ENCODE peak calls at places on chromosomes 4 and X, in nine cellular contexts. C is IMR-90, S is iris pigment epithelial cell, L is fibroblast of the conjunctiva, D is NCI-H1105 treated with DMSO at 0.1 percent for 48 hours, Q is GDM1, J is EH, P is trophoblast cell, U is right atrium auricular region. N is an unnamed sample.

GRCh38 chrX:10450229-10450958 is 170.0 kb downstream of the MID1 start:
- DNase-seq in Q (no peak), P (peak; percentile 67), S (peak; percentile 85), U (no peak), D (no peak), C (peak; percentile 82), L (peak; percentile 72), J (peak; percentile 91), N (no peak)

GRCh38 chrX:49271341-49271740 is 1.7 kb downstream of the PPP1R3F start:
- DNase-seq in J (no peak), U (no peak), L (no peak), S (no peak), Q (no peak), C (no peak), D (no peak), P (peak; percentile 57), N (no peak)

GRCh38 chrX:856901-857300 is 226.3 kb downstream of the SHOX start:
- DNase-seq in U (no peak), P (no peak), S (no peak), C (no peak), L (no peak), J (peak; percentile 86), Q (no peak), D (no peak), N (no peak)

GRCh38 chrX:45198301-45198700 is 2.4 kb downstream of the DIPK2B start:
- DNase-seq in D (no peak), J (no peak), L (no peak), C (no peak), S (no peak), U (no peak), Q (no peak), P (no peak), N (no peak)

GRCh38 chr4:41409095-41409494 is 128.9 kb upstream of the LIMCH1 start:
- DNase-seq in L (no peak), C (no peak), D (no peak), S (peak; percentile 62), Q (no peak), P (no peak), J (peak; percentile 48), U (no peak), N (no peak)

GRCh38 chr4:24274401-24275035 is 309.8 kb downstream of the DHX15 start:
- DNase-seq in J (peak; percentile 1), C (peak; percentile 86), U (no peak), D (no peak), L (peak; percentile 62), Q (no peak), S (no peak), P (no peak), N (no peak)

GRCh38 chrX:40406330-40406859 is 174.4 kb upstream of the ATP6AP2 start:
- DNase-seq in Q (peak; percentile 14), L (no peak), J (no peak), S (no peak), U (no peak), D (no peak), C (no peak), P (peak; percentile 72), N (no peak)

GRCh38 chr4:184298255-184298654 is 80.6 kb upstream of the ENPP6 start:
- DNase-seq in J (no peak), S (no peak), D (no peak), U (no peak), Q (no peak), P (no peak), C (no peak), L (no peak), N (no peak)

GRCh38 chr4:116374815-116375214 is 710.6 kb downstream of the TRAM1L1 start:
- DNase-seq in Q (no peak), S (no peak), U (no peak), P (no peak), J (no peak), C (no peak), D (no peak), L (no peak), N (no peak)